ENCODE peak calls at places on chromosomes 2 and 18, in ten cellular contexts. P is astrocyte of the spinal cord; W is non-pigmented ciliary epithelial cell; R is substantia nigra; D is activated T-helper 9 cell treated with anti-CD3 and anti-CD28 coated beads, Interleukin-2, amount 50 U/mL, for 16 hours; S is activated CD8-positive, alpha-beta memory T cell treated with anti-CD3 and anti-CD28 coated beads for 1 hour; M is HFFc6; U is aorta; K is stimulated activated CD4-positive, alpha-beta T cell treated with anti-CD3 and anti-CD28 coated beads, Interleukin-1b, Interleukin-23, amount 100 ng/mL, for 24 hours; G is neural crest cell. J is an unnamed sample.

GRCh38 chr2:187644991-187645390 is 90.8 kb upstream of the TFPI start:
- DNase-seq in M (peak), R (no peak), W (no peak), K (no peak), P (no peak), S (no peak), D (no peak), U (no peak), G (no peak), J (no peak)

GRCh38 chr2:120867290-120868231 is 131.9 kb downstream of the GLI2 start:
- DNase-seq in G (peak), D (no peak), M (peak), U (peak), W (peak), S (no peak), P (peak), R (no peak), K (no peak), J (peak)

GRCh38 chr2:85668009-85668856 is at the start of gene SFTPB:
- DNase-seq in K (no peak), P (peak), U (peak), W (no peak), R (no peak), M (no peak), G (no peak), D (no peak), S (no peak), J (no peak)

GRCh38 chr18:3402962-3403585 is 46.9 kb upstream of the TGIF1 start:
- DNase-seq in W (no peak), M (no peak), G (no peak), D (no peak), P (no peak), K (no peak), R (no peak), S (no peak), U (no peak), J (no peak)

GRCh38 chr2:223613017-223613950 is 11.1 kb upstream of the SCG2 start:
- DNase-seq in R (peak), U (peak), D (no peak), G (peak), W (peak), K (no peak), P (peak), S (no peak), M (peak), J (peak)

GRCh38 chr18:25262920-25263319 is 89.0 kb downstream of the ZNF521 start:
- DNase-seq in W (peak), U (no peak), M (peak), P (peak), R (no peak), K (no peak), S (no peak), D (no peak), G (no peak), J (no peak)

GRCh38 chr2:160479269-160479668 is 14.3 kb downstream of the RBMS1 start:
- DNase-seq in P (no peak), W (no peak), D (no peak), M (no peak), S (no peak), G (no peak), U (no peak), R (no peak), K (no peak), J (no peak)

GRCh38 chr2:141280037-141280436 is 850.8 kb downstream of the LRP1B start:
- DNase-seq in G (no peak), R (no peak), S (no peak), W (no peak), M (no peak), U (no peak), D (no peak), K (no peak), P (no peak), J (no peak)

GRCh38 chr2:124264496-124265160 is 239.5 kb downstream of the CNTNAP5 start:
- DNase-seq in U (no peak), G (no peak), R (no peak), P (peak), W (no peak), K (no peak), D (no peak), S (no peak), M (no peak), J (no peak)

GRCh38 chr2:121210691-121211090 is 74.3 kb downstream of the TFCP2L1 start:
- DNase-seq in P (no peak), D (no peak), W (no peak), G (no peak), M (peak), U (no peak), R (no peak), K (no peak), S (no peak), J (no peak)

GRCh38 chr18:62445386-62445917 is 77.4 kb upstream of the ZCCHC2 start:
- DNase-seq in K (no peak), U (no peak), P (no peak), W (no peak), M (no peak), R (no peak), S (no peak), D (no peak), G (no peak), J (no peak)